ENCODE peak calls at places on chromosomes 7 and 10, in four cellular contexts. D, M, O and H are unnamed samples.

GRCh38 chr7:78197447-78197846 is 398.9 kb downstream of the PHTF2 start:
- DNase-seq in M (no peak), O (peak), D (no peak), H (no peak)

GRCh38 chr7:50807026-50807730 is 24.5 kb upstream of the GRB10 start:
- DNase-seq in D (no peak), O (no peak), M (no peak), H (no peak)

GRCh38 chr10:127310389-127310788 is 114.0 kb upstream of the INSYN2A start:
- DNase-seq in M (no peak), O (no peak), D (no peak), H (no peak)

GRCh38 chr7:134750083-134751062 is 29.1 kb upstream of the CALD1 start:
- DNase-seq in M (peak), D (peak), O (peak), H (peak)

GRCh38 chr10:122145113-122145512 is 126.0 kb upstream of the BTBD16 start:
- DNase-seq in M (no peak), O (no peak), D (no peak), H (no peak)

GRCh38 chr10:34827087-34827766 is 12.1 kb upstream of the PARD3 start:
- DNase-seq in M (no peak), D (no peak), O (no peak), H (no peak)

GRCh38 chr7:157004050-157004838 is 6.2 kb downstream of the MNX1 start:
- DNase-seq in D (no peak), O (peak), M (no peak), H (no peak)

GRCh38 chr7:21938463-21938862 is 7.2 kb downstream of the CDCA7L start:
- DNase-seq in O (no peak), M (no peak), D (no peak), H (no peak)

GRCh38 chr7:2471396-2471795 is 4.8 kb downstream of the GRIFIN start:
- DNase-seq in D (no peak), O (no peak), M (no peak), H (no peak)

GRCh38 chr10:76583711-76584161 is 1053.9 kb downstream of the KCNMA1 start:
- DNase-seq in O (peak), D (no peak), M (no peak), H (no peak)

GRCh38 chr10:69965086-69965485 is 87.6 kb upstream of the MACROH2A2 start:
- DNase-seq in O (no peak), D (peak), M (no peak), H (no peak)

GRCh38 chr10:122265896-122266295 is 5.2 kb upstream of the BTBD16 start:
- DNase-seq in M (no peak), O (no peak), D (no peak), H (no peak)

GRCh38 chr7:71735961-71736556 is 604.1 kb downstream of the GALNT17 start:
- DNase-seq in D (peak), O (peak), M (peak), H (peak)

GRCh38 chr7:158827411-158828342 is 1.6 kb downstream of the ESYT2 start:
- DNase-seq in O (peak), D (no peak), M (no peak), H (no peak)

GRCh38 chr7:116511552-116512523 is 12.3 kb downstream of the CAV2 start:
- DNase-seq in O (peak), M (no peak), D (no peak), H (no peak)

GRCh38 chr7:96910484-96910883 is 94.9 kb upstream of the DLX6 start:
- DNase-seq in M (no peak), O (peak), D (no peak), H (no peak)

GRCh38 chr10:28959850-28960501 is 282.7 kb downstream of the BAMBI start:
- DNase-seq in O (no peak), D (no peak), M (no peak), H (no peak)

GRCh38 chr7:131895541-131896173 is 339.2 kb upstream of the PODXL start:
- DNase-seq in M (no peak), D (no peak), O (peak), H (no peak)

GRCh38 chr7:66930341-66930740 is 9.3 kb downstream of the TMEM248 start:
- DNase-seq in D (no peak), O (peak), M (no peak), H (no peak)

GRCh38 chr7:106736508-106737201 is 75.7 kb upstream of the CCDC71L start:
- DNase-seq in O (peak), M (peak), D (peak), H (no peak)

GRCh38 chr10:121440461-121440860 is 157.8 kb downstream of the FGFR2 start:
- DNase-seq in D (peak), M (no peak), O (peak), H (no peak)

GRCh38 chr7:30049173-30049572 is 21.0 kb downstream of the PLEKHA8 start:
- DNase-seq in O (no peak), D (no peak), M (no peak), H (no peak)

GRCh38 chr10:4623757-4624420 is 202.1 kb upstream of the AKR1E2 start:
- DNase-seq in O (peak), D (no peak), M (no peak), H (no peak)

GRCh38 chr7:105787071-105787470 is 89.3 kb downstream of the ATXN7L1 start:
- DNase-seq in D (no peak), O (no peak), M (no peak), H (no peak)

GRCh38 chr10:97882142-97883091 is 32.8 kb downstream of the GOLGA7B start:
- DNase-seq in M (no peak), D (no peak), O (peak), H (peak)

GRCh38 chr10:102114861-102115618 is 5.1 kb downstream of the LDB1 start:
- DNase-seq in M (peak), O (peak), D (peak), H (peak)

GRCh38 chr10:102113261-102113955 is 6.8 kb downstream of the LDB1 start:
- DNase-seq in D (no peak), M (no peak), O (no peak), H (no peak)

GRCh38 chr10:102113956-102114857 is 6.0 kb downstream of the LDB1 start:
- DNase-seq in D (no peak), M (no peak), O (peak), H (no peak)

GRCh38 chr10:102117391-102118159 is 2.6 kb downstream of the LDB1 start:
- DNase-seq in D (peak), O (peak), M (peak), H (peak)

GRCh38 chr10:102115775-102116174 is 4.4 kb downstream of the LDB1 start:
- DNase-seq in O (peak), D (no peak), M (no peak), H (no peak)
- H3K4me3 ChIP-seq in O (peak), D (no peak), M (peak), H (peak)

DNA sequence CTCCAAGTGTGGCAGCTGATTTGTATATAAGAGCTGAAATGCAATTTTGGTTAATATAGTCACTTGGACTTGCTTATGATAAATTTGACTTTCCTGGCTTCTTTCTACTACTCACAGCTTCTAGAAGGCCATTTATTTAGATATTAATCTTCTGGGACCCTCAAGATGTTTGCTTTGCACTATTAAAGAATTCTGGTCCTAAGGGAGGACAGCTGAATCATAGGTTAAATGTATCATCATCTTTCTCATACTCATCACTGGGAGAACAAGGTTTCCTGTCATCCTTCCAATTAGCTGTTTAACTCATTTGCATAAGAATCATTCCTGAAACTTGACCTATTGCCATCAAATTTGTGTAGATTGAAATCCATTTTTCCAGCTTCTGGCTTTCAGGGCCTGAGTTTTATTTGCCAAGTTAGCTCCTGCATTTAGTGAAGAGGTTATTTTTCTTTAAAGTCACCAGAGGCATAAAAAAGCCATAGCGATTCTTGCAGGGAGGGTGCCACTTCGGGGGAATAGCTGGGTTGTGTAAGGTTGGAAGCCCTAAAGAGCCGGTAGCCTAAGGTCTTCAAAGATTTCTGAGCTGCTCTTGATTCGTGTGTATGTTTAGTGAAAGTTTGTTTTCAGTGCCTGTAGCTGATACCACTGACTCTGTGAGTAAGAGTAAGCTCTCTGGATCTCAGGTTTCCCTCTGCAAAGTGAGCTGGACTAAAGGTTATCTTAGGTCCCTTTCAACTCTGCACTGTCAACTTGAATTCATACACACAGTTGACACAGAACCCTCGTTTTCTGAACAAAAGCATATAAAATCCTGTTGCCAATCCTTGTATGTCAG is 4.2 kb downstream of the MAP3K8 start:
- DNase-seq in M (no peak), D (no peak), O (no peak), H (no peak)
- H3K4me3 ChIP-seq in M (no peak), D (peak), O (peak), H (peak)

GRCh38 chr10:44385726-44386438 is 985 bp upstream of the CXCL12 start:
- DNase-seq in M (no peak), O (no peak), D (no peak), H (no peak)

GRCh38 chr10:44386546-44387052 is 1.7 kb upstream of the CXCL12 start:
- DNase-seq in D (no peak), M (no peak), O (peak), H (peak)

GRCh38 chr10:44383749-44384600 is 922 bp downstream of the CXCL12 start:
- DNase-seq in D (no peak), O (peak), M (no peak), H (no peak)

GRCh38 chr10:44384601-44385422 is at the start of gene CXCL12:
- DNase-seq in M (no peak), D (no peak), O (peak), H (peak)

DNA sequence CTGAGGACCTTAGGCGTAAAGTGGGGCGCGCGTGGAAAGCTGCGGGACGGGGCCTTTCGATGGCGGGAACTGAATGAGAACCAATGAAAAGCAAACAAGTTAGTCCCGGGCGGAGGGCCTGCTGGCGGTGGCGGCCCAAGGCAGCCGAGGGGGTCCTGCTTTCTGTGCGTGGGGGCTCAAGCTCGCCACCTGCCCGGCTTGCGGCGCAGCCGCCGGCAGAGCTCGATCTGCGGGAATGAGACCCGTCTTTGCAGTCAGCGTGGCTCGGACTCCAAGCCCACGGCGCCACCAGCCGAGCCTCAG is 477 bp upstream of the CXCL12 start:
- DNase-seq in D (no peak), O (no peak), M (no peak), H (no peak)
- H3K4me3 ChIP-seq in D (peak), O (peak), M (no peak), H (peak)

DNA sequence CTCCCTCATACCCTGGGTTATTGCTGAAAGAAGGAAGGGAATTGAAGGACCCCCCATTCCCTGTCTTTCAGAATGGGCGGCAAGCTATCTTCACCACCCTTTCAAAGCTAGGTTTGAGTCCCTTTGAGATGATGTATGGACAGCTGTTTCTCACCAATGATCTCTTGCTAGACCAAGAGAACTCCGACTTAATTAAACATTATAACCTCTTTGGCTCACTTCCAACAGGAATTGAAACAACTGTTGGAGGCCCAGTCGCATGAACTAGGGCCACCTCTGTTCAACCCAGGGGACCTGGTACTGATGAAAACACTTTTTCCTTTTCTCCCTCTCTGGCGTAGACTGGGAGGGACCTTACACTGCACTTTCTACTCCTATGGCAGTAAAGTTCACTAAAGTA is 110.6 kb downstream of the ITGB8 start:
- DNase-seq in D (no peak), M (no peak), O (no peak), H (no peak)
- H3K4me3 ChIP-seq in D (no peak), M (no peak), O (no peak), H (no peak)

DNA sequence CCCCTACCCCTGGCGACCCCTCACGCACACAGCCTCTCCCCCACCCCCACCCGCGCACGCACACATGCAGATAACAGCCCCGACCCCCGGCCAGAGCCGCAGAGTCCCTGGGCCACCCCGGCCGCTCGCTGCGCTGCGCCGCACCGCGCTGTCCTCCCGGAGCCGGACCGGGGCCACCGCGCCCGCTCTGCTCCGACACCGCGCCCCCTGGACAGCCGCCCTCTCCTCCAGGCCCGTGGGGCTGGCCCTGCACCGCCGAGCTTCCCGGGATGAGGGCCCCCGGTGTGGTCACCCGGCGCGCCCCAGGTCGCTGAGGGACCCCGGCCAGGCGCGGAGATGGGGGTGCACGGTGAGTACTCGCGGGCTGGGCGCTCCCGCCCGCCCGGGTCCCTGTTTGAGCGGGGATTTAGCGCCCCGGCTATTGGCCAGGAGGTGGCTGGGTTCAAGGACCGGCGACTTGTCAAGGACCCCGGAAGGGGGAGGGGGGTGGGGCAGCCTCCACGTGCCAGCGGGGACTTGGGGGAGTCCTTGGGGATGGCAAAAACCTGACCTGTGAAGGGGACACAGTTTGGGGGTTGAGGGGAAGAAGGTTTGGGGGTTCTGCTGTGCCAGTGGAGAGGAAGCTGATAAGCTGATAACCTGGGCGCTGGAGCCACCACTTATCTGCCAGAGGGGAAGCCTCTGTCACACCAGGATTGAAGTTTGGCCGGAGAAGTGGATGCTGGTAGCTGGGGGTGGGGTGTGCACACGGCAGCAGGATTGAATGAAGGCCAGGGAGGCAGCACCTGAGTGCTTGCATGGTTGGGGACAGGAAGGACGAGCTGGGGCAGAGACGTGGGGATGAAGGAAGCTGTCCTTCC is 607 bp downstream of the EPO start:
- DNase-seq in M (no peak), O (no peak), D (no peak), H (no peak)
- H3K4me3 ChIP-seq in M (no peak), O (no peak), D (no peak), H (no peak)

DNA sequence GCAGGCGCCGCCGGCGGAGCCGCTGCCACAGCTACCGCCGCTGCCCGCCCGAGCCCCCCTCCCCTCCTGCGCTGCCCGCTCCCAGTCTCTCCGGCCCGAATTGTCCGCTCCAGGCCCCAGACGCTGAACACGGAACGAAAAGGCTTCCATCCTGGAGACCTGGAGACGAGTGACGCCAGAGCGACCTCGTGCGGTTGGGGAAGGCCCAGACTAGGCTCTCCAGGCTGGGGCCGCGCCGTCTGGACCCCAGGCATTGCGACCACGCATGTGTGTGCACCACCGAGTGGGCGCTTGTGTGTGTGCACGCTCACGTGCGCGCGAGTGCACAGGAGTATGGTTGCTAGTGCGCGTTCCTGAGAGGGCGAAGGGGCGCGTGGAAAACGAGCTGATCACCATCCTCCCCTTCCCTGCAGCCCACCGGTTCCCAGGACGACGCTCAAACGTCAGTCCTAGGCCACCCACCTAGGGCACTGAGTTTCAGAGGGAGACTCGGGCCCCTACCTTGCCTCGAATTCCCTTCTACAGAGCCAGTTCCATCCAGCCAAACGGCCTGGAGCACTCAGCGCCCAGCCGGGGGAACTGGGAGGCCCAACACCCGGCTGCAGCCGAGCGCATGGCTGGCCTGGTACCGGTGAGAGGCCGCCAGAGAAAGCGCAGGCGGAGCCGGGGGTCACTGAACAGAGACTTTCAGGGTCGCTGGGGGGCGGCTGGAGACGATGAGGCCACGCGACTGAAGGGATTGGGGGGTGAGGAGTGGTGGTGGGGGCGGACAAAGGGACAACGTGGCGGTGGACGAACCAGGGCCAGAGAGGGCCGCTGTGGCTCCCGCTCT is 11.6 kb downstream of the LBX1 start:
- DNase-seq in M (no peak), D (no peak), O (peak), H (no peak)
- H3K4me3 ChIP-seq in M (no peak), D (no peak), O (no peak), H (no peak)